ENCODE peak calls at places on chromosomes 7 and 10, in eight cellular contexts. One of them, this sample, is unnamed. For H3K36me3, the result is how much of the 10 kb centered on the place peaks cover.

GRCh38 chr7:85230623-85231022 is 43.8 kb upstream of the SEMA3D start:
- DNase-seq in brain microvascular endothelial cell: no peak
- DNase-seq in left lung: no peak
- DNase-seq in H1: no peak
- DNase-seq in HCT116: no peak
- DNase-seq in pancreas: no peak
- DNase-seq in heart right ventricle: no peak
- DNase-seq in lung: no peak
- DNase-seq in this sample: no peak

GRCh38 chr10:43576062-43576461 is 1.6 kb upstream of the ZNF239 start:
- DNase-seq in brain microvascular endothelial cell: no peak
- DNase-seq in left lung: no peak
- DNase-seq in H1: no peak
- DNase-seq in HCT116: no peak
- DNase-seq in pancreas: no peak
- DNase-seq in heart right ventricle: no peak
- DNase-seq in lung: no peak
- DNase-seq in this sample: no peak

GRCh38 chr7:43038229-43038628 is 74.2 kb upstream of the HECW1 start:
- DNase-seq in brain microvascular endothelial cell: peak
- DNase-seq in left lung: no peak
- DNase-seq in H1: no peak
- DNase-seq in HCT116: no peak
- DNase-seq in pancreas: no peak
- DNase-seq in heart right ventricle: no peak
- DNase-seq in lung: no peak
- DNase-seq in this sample: no peak

GRCh38 chr7:101816499-101817030 is 861 bp upstream of the CUX1 start:
- DNase-seq in brain microvascular endothelial cell: no peak
- DNase-seq in left lung: peak
- DNase-seq in H1: no peak
- DNase-seq in HCT116: no peak
- DNase-seq in pancreas: peak
- DNase-seq in heart right ventricle: peak
- DNase-seq in lung: no peak
- DNase-seq in this sample: no peak

GRCh38 chr7:84700563-84701370 is 486.1 kb downstream of the SEMA3D start:
- DNase-seq in brain microvascular endothelial cell: peak
- DNase-seq in left lung: no peak
- DNase-seq in H1: no peak
- DNase-seq in HCT116: no peak
- DNase-seq in pancreas: no peak
- DNase-seq in heart right ventricle: no peak
- DNase-seq in lung: no peak
- DNase-seq in this sample: no peak

GRCh38 chr7:155324012-155324917 is 26.6 kb downstream of the INSIG1 start:
- DNase-seq in brain microvascular endothelial cell: no peak
- DNase-seq in left lung: no peak
- DNase-seq in H1: no peak
- DNase-seq in HCT116: no peak
- DNase-seq in pancreas: no peak
- DNase-seq in heart right ventricle: no peak
- DNase-seq in lung: no peak
- DNase-seq in this sample: no peak

GRCh38 chr10:72087969-72088878 is at the start of gene SPOCK2:
- DNase-seq in brain microvascular endothelial cell: no peak
- DNase-seq in left lung: no peak
- DNase-seq in H1: no peak
- DNase-seq in HCT116: no peak
- DNase-seq in pancreas: no peak
- DNase-seq in heart right ventricle: no peak
- DNase-seq in lung: no peak
- DNase-seq in this sample: no peak

GRCh38 chr10:132139526-132139925 is 47.2 kb upstream of the DPYSL4 start:
- DNase-seq in brain microvascular endothelial cell: no peak
- DNase-seq in left lung: peak
- DNase-seq in H1: no peak
- DNase-seq in HCT116: no peak
- DNase-seq in pancreas: no peak
- DNase-seq in heart right ventricle: peak
- DNase-seq in lung: no peak
- DNase-seq in this sample: no peak

GRCh38 chr10:86556933-86557649 is 35.5 kb upstream of the WAPL start:
- DNase-seq in brain microvascular endothelial cell: no peak
- DNase-seq in left lung: no peak
- DNase-seq in H1: no peak
- DNase-seq in HCT116: no peak
- DNase-seq in pancreas: no peak
- DNase-seq in heart right ventricle: no peak
- DNase-seq in lung: no peak
- DNase-seq in this sample: no peak

GRCh38 chr10:107873007-107873406 is 708.5 kb upstream of the SORCS1 start:
- DNase-seq in brain microvascular endothelial cell: no peak
- DNase-seq in left lung: no peak
- DNase-seq in H1: no peak
- DNase-seq in HCT116: no peak
- DNase-seq in pancreas: no peak
- DNase-seq in heart right ventricle: no peak
- DNase-seq in lung: no peak
- DNase-seq in this sample: no peak

GRCh38 chr7:121126801-121127534 is 138.5 kb downstream of the CPED1 start:
- DNase-seq in brain microvascular endothelial cell: no peak
- DNase-seq in left lung: no peak
- DNase-seq in H1: no peak
- DNase-seq in HCT116: peak
- DNase-seq in pancreas: no peak
- DNase-seq in heart right ventricle: no peak
- DNase-seq in lung: no peak
- DNase-seq in this sample: peak

GRCh38 chr10:93917064-93917391 is 23.2 kb downstream of the SLC35G1 start:
- DNase-seq in brain microvascular endothelial cell: no peak
- DNase-seq in left lung: no peak
- DNase-seq in H1: no peak
- DNase-seq in HCT116: no peak
- DNase-seq in pancreas: no peak
- DNase-seq in heart right ventricle: no peak
- DNase-seq in lung: no peak
- DNase-seq in this sample: no peak

GRCh38 chr7:104272767-104273384 is 55.5 kb upstream of the LHFPL3 start:
- DNase-seq in brain microvascular endothelial cell: peak
- DNase-seq in left lung: no peak
- DNase-seq in H1: no peak
- DNase-seq in HCT116: peak
- DNase-seq in pancreas: peak
- DNase-seq in heart right ventricle: no peak
- DNase-seq in lung: no peak
- DNase-seq in this sample: no peak

GRCh38 chr10:27153855-27154198 is 357 bp downstream of the YME1L1 start:
- DNase-seq in brain microvascular endothelial cell: peak
- DNase-seq in left lung: no peak
- DNase-seq in H1: no peak
- DNase-seq in HCT116: no peak
- DNase-seq in pancreas: no peak
- DNase-seq in heart right ventricle: no peak
- DNase-seq in lung: no peak
- DNase-seq in this sample: no peak

GRCh38 chr10:31147220-31147608 is 115.5 kb upstream of the ZNF438 start:
- DNase-seq in brain microvascular endothelial cell: peak
- DNase-seq in left lung: no peak
- DNase-seq in H1: no peak
- DNase-seq in HCT116: peak
- DNase-seq in pancreas: no peak
- DNase-seq in heart right ventricle: no peak
- DNase-seq in lung: no peak
- DNase-seq in this sample: no peak

GRCh38 chr10:121667948-121668335 is 69.7 kb upstream of the FGFR2 start:
- DNase-seq in brain microvascular endothelial cell: no peak
- DNase-seq in left lung: no peak
- DNase-seq in H1: no peak
- DNase-seq in HCT116: no peak
- DNase-seq in pancreas: no peak
- DNase-seq in heart right ventricle: no peak
- DNase-seq in lung: no peak
- DNase-seq in this sample: no peak

GRCh38 chr7:141072548-141073172 is 1.2 kb upstream of the TMEM178B start:
- DNase-seq in brain microvascular endothelial cell: peak
- DNase-seq in left lung: peak
- DNase-seq in H1: no peak
- DNase-seq in HCT116: no peak
- DNase-seq in pancreas: peak
- DNase-seq in heart right ventricle: peak
- DNase-seq in lung: no peak
- DNase-seq in this sample: no peak

DNA sequence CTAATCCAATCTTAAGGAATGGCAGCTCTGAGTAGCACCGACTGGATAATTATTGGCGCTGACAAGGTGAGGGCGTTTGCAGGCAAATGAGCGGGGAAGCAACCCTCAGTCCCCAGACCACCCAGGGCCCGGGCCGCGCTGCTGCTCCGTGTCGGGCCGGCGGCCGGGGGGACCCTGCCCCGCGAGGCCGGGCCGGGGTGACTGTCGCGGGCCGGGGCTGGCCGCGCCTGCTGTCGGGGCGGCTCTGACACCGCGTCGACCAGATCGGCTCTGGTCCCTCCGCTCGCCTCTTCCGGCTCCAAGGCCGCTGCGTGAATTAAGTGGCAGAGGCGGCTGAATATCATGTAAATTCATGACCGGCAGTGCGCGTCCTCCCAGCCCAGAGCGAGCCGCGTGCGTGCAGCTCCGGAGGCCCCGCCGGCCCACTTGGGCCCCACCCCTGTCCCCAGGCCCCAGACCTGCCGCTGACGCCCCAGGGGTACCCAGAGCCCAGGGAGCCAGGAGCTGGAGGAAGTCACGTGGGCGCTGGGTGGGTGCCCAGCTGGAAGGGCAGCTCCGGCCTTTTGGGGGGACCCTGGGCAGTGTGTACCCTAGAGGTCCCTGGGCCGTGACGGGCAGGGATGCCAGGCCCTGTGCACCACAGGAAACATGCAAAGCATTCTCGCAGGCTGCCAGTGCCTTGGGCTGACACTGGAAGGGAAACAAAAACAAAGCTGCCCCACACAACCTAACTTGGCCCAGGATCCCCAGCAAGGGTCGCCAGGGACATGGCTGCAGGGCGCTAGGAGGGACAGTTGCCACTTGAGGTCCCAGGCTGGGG is 584.0 kb upstream of the MKI67 start:
- DNase-seq in brain microvascular endothelial cell: no peak
- DNase-seq in left lung: no peak
- DNase-seq in H1: no peak
- DNase-seq in HCT116: no peak
- DNase-seq in pancreas: no peak
- DNase-seq in heart right ventricle: no peak
- DNase-seq in lung: no peak
- DNase-seq in this sample: no peak
- H3K36me3 ChIP-seq in brain microvascular endothelial cell: under half
- H3K36me3 ChIP-seq in left lung: under half
- H3K36me3 ChIP-seq in H1: under half
- H3K36me3 ChIP-seq in HCT116: under half
- H3K36me3 ChIP-seq in pancreas: under half
- H3K36me3 ChIP-seq in heart right ventricle: under half
- H3K36me3 ChIP-seq in lung: under half
- H3K36me3 ChIP-seq in this sample: under half

GRCh38 chr7:22854158-22855048 is 31.8 kb upstream of the TOMM7 start:
- DNase-seq in brain microvascular endothelial cell: peak
- DNase-seq in left lung: peak
- DNase-seq in H1: peak
- DNase-seq in HCT116: peak
- DNase-seq in pancreas: peak
- DNase-seq in heart right ventricle: peak
- DNase-seq in lung: peak
- DNase-seq in this sample: no peak
- TF ChIP-seq CTCF in brain microvascular endothelial cell: no peak
- TF ChIP-seq CTCF in left lung: peak
- TF ChIP-seq CTCF in H1: peak
- TF ChIP-seq CTCF in HCT116: no peak
- TF ChIP-seq CTCF in pancreas: peak
- TF ChIP-seq CTCF in heart right ventricle: peak
- TF ChIP-seq CTCF in lung: no peak
- TF ChIP-seq CTCF in this sample: no peak

GRCh38 chr7:26365897-26366267 is 74.2 kb downstream of the SNX10 start:
- DNase-seq in brain microvascular endothelial cell: no peak
- DNase-seq in left lung: no peak
- DNase-seq in H1: no peak
- DNase-seq in HCT116: no peak
- DNase-seq in pancreas: no peak
- DNase-seq in heart right ventricle: no peak
- DNase-seq in lung: no peak
- DNase-seq in this sample: no peak

GRCh38 chr7:26365077-26365896 is 73.6 kb downstream of the SNX10 start:
- DNase-seq in brain microvascular endothelial cell: peak
- DNase-seq in left lung: no peak
- DNase-seq in H1: no peak
- DNase-seq in HCT116: peak
- DNase-seq in pancreas: peak
- DNase-seq in heart right ventricle: no peak
- DNase-seq in lung: peak
- DNase-seq in this sample: peak

GRCh38 chr7:26369519-26370385 is 78.1 kb downstream of the SNX10 start:
- DNase-seq in brain microvascular endothelial cell: peak
- DNase-seq in left lung: no peak
- DNase-seq in H1: no peak
- DNase-seq in HCT116: peak
- DNase-seq in pancreas: peak
- DNase-seq in heart right ventricle: no peak
- DNase-seq in lung: no peak
- DNase-seq in this sample: no peak

GRCh38 chr7:26367219-26367711 is 75.6 kb downstream of the SNX10 start:
- DNase-seq in brain microvascular endothelial cell: no peak
- DNase-seq in left lung: no peak
- DNase-seq in H1: no peak
- DNase-seq in HCT116: no peak
- DNase-seq in pancreas: peak
- DNase-seq in heart right ventricle: no peak
- DNase-seq in lung: no peak
- DNase-seq in this sample: no peak

DNA sequence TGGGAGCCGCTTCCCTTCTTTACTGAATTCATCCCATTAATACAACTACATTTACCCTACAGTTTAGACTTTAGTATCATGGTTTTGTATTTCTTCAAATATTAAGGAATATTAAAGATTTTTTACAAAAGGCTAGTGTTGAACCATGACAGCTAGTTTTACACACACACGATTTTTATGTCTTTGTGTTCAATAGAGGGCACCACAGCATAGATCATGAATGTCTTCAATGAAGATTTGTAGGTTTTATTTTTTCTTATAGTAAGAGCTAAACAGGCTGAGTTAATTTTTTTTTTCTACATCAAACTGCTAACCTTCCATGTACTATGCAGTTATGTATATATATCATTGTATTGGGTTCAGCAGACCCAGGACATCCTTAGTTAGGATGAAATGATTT is 76.9 kb downstream of the SNX10 start:
- DNase-seq in brain microvascular endothelial cell: no peak
- DNase-seq in left lung: no peak
- DNase-seq in H1: no peak
- DNase-seq in HCT116: no peak
- DNase-seq in pancreas: no peak
- DNase-seq in heart right ventricle: no peak
- DNase-seq in lung: no peak
- DNase-seq in this sample: no peak
- H3K36me3 ChIP-seq in brain microvascular endothelial cell: under half
- H3K36me3 ChIP-seq in left lung: under half
- H3K36me3 ChIP-seq in H1: under half
- H3K36me3 ChIP-seq in HCT116: under half
- H3K36me3 ChIP-seq in pancreas: under half
- H3K36me3 ChIP-seq in heart right ventricle: under half
- H3K36me3 ChIP-seq in lung: under half
- H3K36me3 ChIP-seq in this sample: under half

GRCh38 chr7:37448637-37449331 is at the start of gene ELMO1:
- DNase-seq in brain microvascular endothelial cell: peak
- DNase-seq in left lung: peak
- DNase-seq in H1: peak
- DNase-seq in HCT116: no peak
- DNase-seq in pancreas: peak
- DNase-seq in heart right ventricle: peak
- DNase-seq in lung: peak
- DNase-seq in this sample: no peak
- TF ChIP-seq CTCF in brain microvascular endothelial cell: peak
- TF ChIP-seq CTCF in left lung: peak
- TF ChIP-seq CTCF in H1: peak
- TF ChIP-seq CTCF in HCT116: no peak
- TF ChIP-seq CTCF in pancreas: peak
- TF ChIP-seq CTCF in heart right ventricle: peak
- TF ChIP-seq CTCF in lung: peak
- TF ChIP-seq CTCF in this sample: no peak